ENCODE peak calls at places on chromosomes 5 and 9, in nine cellular contexts. K is kidney, S is MV-4-11, P is uterus, E is choroid plexus epithelial cell, V is adipocyte, I is psoas muscle, F is RWPE1, B is neural progenitor cell. R is an unnamed sample.
A peak's percentile ranks its signal among the peaks of the same experiment; 100 is the strongest.

GRCh38 chr5:126538579-126538978 is 56.4 kb downstream of the ALDH7A1 start:
- DNase-seq in F (no peak), I (no peak), K (no peak), P (no peak), E (no peak), B (no peak), S (no peak), V (no peak), R (no peak)

GRCh38 chr5:59768204-59769040 is 125.1 kb downstream of the PDE4D start:
- DNase-seq in I (peak; percentile 33), B (peak; percentile 93), F (peak; percentile 60), P (peak; percentile 66), S (no peak), E (peak; percentile 90), K (peak; percentile 79), V (peak; percentile 56), R (peak; percentile 19)

GRCh38 chr5:76216748-76217147 is 133.6 kb downstream of the SV2C start:
- DNase-seq in F (no peak), B (no peak), S (no peak), P (no peak), K (no peak), I (no peak), V (no peak), E (no peak), R (no peak)

GRCh38 chr5:147481376-147481775 is 28.5 kb downstream of the DPYSL3 start:
- DNase-seq in F (no peak), B (no peak), E (peak; percentile 74), V (peak; percentile 70), S (peak; percentile 74), K (no peak), I (no peak), P (no peak), R (no peak)

GRCh38 chr9:16191691-16192402 is 639.0 kb downstream of the CCDC171 start:
- DNase-seq in K (peak; percentile 91), E (peak; percentile 95), S (peak; percentile 13), I (peak; percentile 80), P (peak; percentile 84), V (peak; percentile 91), F (peak; percentile 66), B (peak; percentile 88), R (peak; percentile 59)

GRCh38 chr5:95841914-95842812 is 19.6 kb upstream of the GLRX start:
- DNase-seq in I (peak; percentile 45), E (peak; percentile 80), K (no peak), B (no peak), P (peak; percentile 61), V (peak; percentile 54), S (no peak), F (no peak), R (no peak)

GRCh38 chr5:144183254-144183889 is 12.7 kb downstream of the KCTD16 start:
- DNase-seq in K (no peak), F (peak; percentile 28), V (peak; percentile 86), I (no peak), S (no peak), E (peak; percentile 65), P (no peak), B (peak; percentile 17), R (no peak)

GRCh38 chr9:81737871-81738507 is 48.6 kb upstream of the TLE1 start:
- DNase-seq in P (no peak), E (peak; percentile 79), B (no peak), V (peak; percentile 59), I (no peak), F (peak; percentile 62), K (no peak), S (peak; percentile 87), R (peak; percentile 27)

GRCh38 chr5:54514269-54514668 is 3.3 kb upstream of the SNX18 start:
- DNase-seq in S (no peak), K (no peak), I (no peak), V (no peak), E (no peak), F (no peak), P (no peak), B (peak; percentile 34), R (no peak)

GRCh38 chr5:82413302-82414042 is 135.3 kb upstream of the RPS23 start:
- DNase-seq in K (no peak), V (peak; percentile 90), F (peak; percentile 78), S (peak; percentile 86), E (peak; percentile 94), P (no peak), B (no peak), I (no peak), R (peak; percentile 39)

GRCh38 chr9:101578378-101578777 is 16.4 kb downstream of the PPP3R2 start:
- DNase-seq in I (no peak), E (peak; percentile 7), B (no peak), P (no peak), V (no peak), S (peak; percentile 97), F (no peak), K (no peak), R (no peak)

GRCh38 chr9:125997510-125997823 is 250.3 kb downstream of the PBX3 start:
- DNase-seq in F (no peak), B (no peak), S (no peak), V (no peak), E (no peak), I (no peak), P (no peak), K (peak; percentile 43), R (no peak)

GRCh38 chr5:169805527-169805934 is 168.5 kb downstream of the DOCK2 start:
- DNase-seq in F (no peak), E (peak; percentile 18), S (peak; percentile 7), P (no peak), I (no peak), B (peak; percentile 30), K (no peak), V (no peak), R (no peak)

GRCh38 chr9:27118916-27119315 is 9.9 kb downstream of the TEK start:
- DNase-seq in P (no peak), F (no peak), B (no peak), K (no peak), S (no peak), I (no peak), E (peak; percentile 70), V (peak; percentile 47), R (no peak)

GRCh38 chr5:137199966-137200365 is 299.2 kb downstream of the SPOCK1 start:
- DNase-seq in I (no peak), E (peak; percentile 7), F (peak; percentile 46), K (no peak), V (peak; percentile 66), B (no peak), S (no peak), P (no peak), R (no peak)

GRCh38 chr5:113242481-113243348 is 192.1 kb downstream of the TSSK1B start:
- DNase-seq in B (no peak), I (no peak), P (no peak), V (no peak), F (peak; percentile 80), S (no peak), K (no peak), E (no peak), R (no peak)

GRCh38 chr5:72353046-72353445 is 32.9 kb downstream of the PTCD2 start:
- DNase-seq in V (peak; percentile 45), F (no peak), K (no peak), S (no peak), P (no peak), B (no peak), E (peak; percentile 54), I (no peak), R (no peak)

GRCh38 chr9:136516191-136516654 is 29.6 kb downstream of the NOTCH1 start:
- DNase-seq in K (no peak), S (no peak), V (no peak), E (no peak), F (no peak), P (no peak), B (no peak), I (no peak), R (no peak)

GRCh38 chr5:153711755-153712154 is 221.3 kb downstream of the GRIA1 start:
- DNase-seq in V (peak; percentile 29), S (no peak), K (no peak), E (peak; percentile 12), I (no peak), B (no peak), P (no peak), F (peak; percentile 20), R (no peak)

GRCh38 chr5:172623313-172623980 is 17.6 kb upstream of the NEURL1B start:
- DNase-seq in B (no peak), S (no peak), F (no peak), E (no peak), P (no peak), K (no peak), I (no peak), V (no peak), R (no peak)

GRCh38 chr5:168324864-168325615 is 33.6 kb downstream of the WWC1 start:
- DNase-seq in E (no peak), V (no peak), I (no peak), S (peak; percentile 22), K (no peak), P (no peak), B (no peak), F (peak; percentile 97), R (no peak)

GRCh38 chr9:116460026-116460425 is 227.1 kb upstream of the TRIM32 start:
- DNase-seq in S (no peak), E (no peak), B (no peak), P (no peak), V (peak; percentile 50), I (no peak), F (no peak), K (no peak), R (no peak)

GRCh38 chr5:157681048-157681447 is 9.7 kb downstream of the C5orf52 start:
- DNase-seq in F (no peak), B (no peak), I (no peak), V (no peak), S (no peak), K (no peak), P (no peak), E (no peak), R (no peak)